ENCODE peak calls at places on chromosomes 13 and 19, in four cellular contexts. B is caudate nucleus, M is uterus, Z is left ventricle myocardium inferior. G is an unnamed sample.

GRCh38 chr19:15297416-15298224 is 34.7 kb downstream of the BRD4 start:
- DNase-seq in Z (no peak), B (no peak), M (no peak), G (no peak)

GRCh38 chr13:49410477-49410876 is 33.4 kb downstream of the CAB39L start:
- DNase-seq in Z (no peak), M (no peak), B (no peak), G (no peak)

GRCh38 chr19:30722801-30723200 is 350.6 kb downstream of the ZNF536 start:
- DNase-seq in Z (no peak), B (no peak), M (no peak), G (no peak)

GRCh38 chr13:20702945-20703784 is at the start of gene IL17D:
- DNase-seq in B (no peak), Z (no peak), M (no peak), G (no peak)

GRCh38 chr19:36999313-36999712 is 78.9 kb upstream of the ZNF420 start:
- DNase-seq in M (no peak), B (no peak), Z (no peak), G (no peak)

GRCh38 chr13:36986462-36987240 is 12.5 kb downstream of the ALG5 start:
- DNase-seq in B (no peak), M (no peak), Z (no peak), G (no peak)

GRCh38 chr13:99214691-99215090 is 14.0 kb downstream of the UBAC2 start:
- DNase-seq in B (no peak), Z (no peak), M (no peak), G (no peak)

GRCh38 chr19:30662211-30662861 is 290.2 kb downstream of the ZNF536 start:
- DNase-seq in Z (no peak), B (no peak), M (no peak), G (no peak)

GRCh38 chr13:46575843-46576242 is 22.9 kb downstream of the LRCH1 start:
- DNase-seq in Z (no peak), B (no peak), M (no peak), G (no peak)

GRCh38 chr19:13622727-13623126 is 116.4 kb upstream of the CACNA1A start:
- DNase-seq in M (no peak), B (no peak), Z (no peak), G (no peak)

GRCh38 chr19:32817252-32817912 is 52.2 kb downstream of the SLC7A9 start:
- DNase-seq in Z (no peak), B (no peak), M (no peak), G (no peak)

GRCh38 chr13:45897562-45897961 is 46.0 kb upstream of the SIAH3 start:
- DNase-seq in M (no peak), Z (no peak), B (no peak), G (no peak)

GRCh38 chr19:49408816-49409440 is 14.3 kb downstream of the PTH2 start:
- DNase-seq in Z (no peak), M (no peak), B (no peak), G (no peak)
- H3K27ac ChIP-seq in Z (no peak), M (no peak), B (no peak), G (no peak)

GRCh38 chr19:40286235-40286530 is 1.0 kb upstream of the AKT2 start:
- DNase-seq in M (no peak), Z (no peak), B (no peak), G (no peak)
- H3K27ac ChIP-seq in M (peak), Z (peak), B (no peak), G (peak)

DNA sequence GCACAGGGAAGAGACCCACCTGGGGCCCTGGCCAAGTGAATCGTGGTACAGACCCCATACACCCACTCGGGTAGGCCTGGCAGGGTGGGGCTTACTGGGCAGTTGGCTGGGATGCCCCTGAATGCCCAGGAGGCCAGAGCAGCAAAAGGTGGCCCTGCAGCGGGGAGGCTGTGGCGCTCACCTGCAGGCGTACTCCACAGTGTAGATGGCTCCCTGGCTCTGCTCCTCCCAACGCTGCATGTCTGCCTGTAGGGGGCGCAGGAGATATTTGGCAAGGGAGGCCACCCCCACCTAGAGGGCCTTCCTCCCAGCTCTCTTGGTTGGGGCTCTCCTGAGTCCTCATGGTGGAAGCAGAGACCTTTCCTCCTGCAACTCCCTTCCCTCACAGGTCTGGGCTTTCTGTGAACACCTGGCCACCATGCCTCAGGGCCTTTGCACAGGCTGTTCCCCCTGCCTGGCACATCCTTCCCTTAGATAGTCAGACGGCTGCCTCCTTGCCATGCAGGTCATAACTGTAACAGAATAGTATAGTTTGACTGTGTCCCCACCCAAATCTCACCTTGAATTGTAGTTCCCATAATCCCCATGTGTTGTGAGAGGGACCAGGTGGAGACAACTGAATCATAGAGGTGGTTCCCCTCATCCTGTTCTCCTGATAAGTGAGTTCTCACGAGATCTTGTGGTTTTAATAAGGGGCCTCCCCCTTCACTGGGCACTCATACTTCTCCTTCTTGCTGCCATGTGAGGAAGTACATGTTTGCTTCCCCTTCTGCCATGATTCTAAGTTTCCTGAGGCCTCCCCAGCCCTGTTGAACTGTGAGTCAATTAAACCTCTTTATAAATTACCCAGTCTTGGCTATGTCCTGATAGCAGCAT is 5.9 kb downstream of the BORCS8 start:
- DNase-seq in Z (no peak), M (no peak), B (no peak), G (peak)
- H3K27ac ChIP-seq in Z (no peak), M (no peak), B (no peak), G (no peak)

GRCh38 chr19:4089400-4089908 is 22.8 kb upstream of the ZBTB7A start:
- DNase-seq in Z (no peak), M (no peak), B (no peak), G (no peak)
- H3K27ac ChIP-seq in Z (peak), M (no peak), B (no peak), G (peak)

GRCh38 chr19:17421942-17422341 is 2.1 kb downstream of the MVB12A start:
- DNase-seq in Z (no peak), B (no peak), M (no peak), G (no peak)

GRCh38 chr19:17420267-17420924 is 549 bp downstream of the MVB12A start:
- DNase-seq in B (no peak), Z (peak), M (peak), G (no peak)

GRCh38 chr19:17429661-17430101 is 9.8 kb downstream of the MVB12A start:
- DNase-seq in Z (no peak), M (peak), B (no peak), G (no peak)

GRCh38 chr19:17423429-17424208 is 3.8 kb downstream of the MVB12A start:
- DNase-seq in Z (no peak), B (no peak), M (no peak), G (no peak)

DNA sequence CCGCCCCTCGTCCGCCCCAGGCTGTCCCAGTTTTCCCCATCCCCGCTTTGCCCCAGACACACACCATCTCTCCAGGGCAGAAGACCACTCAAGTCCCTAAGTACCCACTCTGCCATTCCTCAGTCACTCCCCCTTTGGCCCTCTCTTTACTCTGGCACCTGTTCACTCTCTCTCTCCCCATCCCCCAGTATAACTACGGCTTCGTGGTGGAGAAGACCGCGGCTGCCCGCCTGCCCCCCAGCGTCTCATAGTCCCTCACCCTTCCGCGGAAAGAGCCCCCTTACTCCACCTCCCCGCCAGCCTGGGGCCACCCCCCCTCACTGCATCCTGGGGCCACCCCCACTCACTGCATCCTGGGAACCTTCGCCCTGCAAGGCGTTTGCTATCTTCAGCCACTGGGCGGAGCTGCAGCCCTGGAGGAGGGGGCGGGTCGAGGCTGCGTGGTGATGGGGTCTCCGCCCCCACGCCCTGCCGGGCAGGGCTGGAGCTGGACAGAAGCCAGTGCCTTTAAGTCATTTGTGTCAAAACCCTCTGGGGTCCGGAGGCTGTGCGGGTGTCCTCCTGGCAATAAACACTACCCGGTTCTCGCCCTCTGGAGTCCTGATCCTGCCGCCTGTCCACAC is 5.0 kb downstream of the MVB12A start:
- DNase-seq in B (no peak), Z (no peak), M (no peak), G (peak)
- H3K27ac ChIP-seq in B (no peak), Z (no peak), M (no peak), G (no peak)

DNA sequence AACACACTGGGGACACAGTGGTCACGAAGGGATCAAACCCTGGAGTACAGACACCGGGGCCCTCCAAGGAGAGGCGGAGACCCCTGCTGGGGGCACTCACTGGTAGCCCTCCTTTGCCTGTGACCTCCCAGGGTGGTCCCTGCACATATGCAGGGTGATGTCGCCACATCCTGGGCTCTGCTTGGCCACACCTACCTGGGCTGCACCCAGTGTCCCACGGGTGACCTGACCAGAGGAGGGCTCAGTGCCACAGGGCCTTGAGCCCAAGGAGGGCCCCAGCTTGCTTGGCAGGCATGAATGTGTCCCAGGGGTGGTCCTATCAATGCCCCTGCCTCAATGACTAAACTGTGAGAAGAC is 4.1 kb downstream of the PCID2 start:
- DNase-seq in Z (no peak), M (no peak), B (no peak), G (no peak)
- H3K27ac ChIP-seq in Z (peak), M (no peak), B (no peak), G (no peak)